ENCODE peak calls at places on chromosomes 1 and 21, in four cellular contexts. One of them, this sample, is unnamed.

GRCh38 chr1:32351859-32352745 is 10.2 kb downstream of the FAM229A start:
- DNase-seq in skeletal muscle cell: no peak
- DNase-seq in posterior vena cava: peak
- DNase-seq in A172: no peak
- DNase-seq in this sample: no peak

GRCh38 chr1:151166506-151166956 is 587 bp downstream of the SCNM1 start:
- DNase-seq in skeletal muscle cell: peak
- DNase-seq in posterior vena cava: no peak
- DNase-seq in A172: peak
- DNase-seq in this sample: peak

GRCh38 chr1:94115254-94115899 is 5.6 kb downstream of the ABCA4 start:
- DNase-seq in skeletal muscle cell: no peak
- DNase-seq in posterior vena cava: no peak
- DNase-seq in A172: no peak
- DNase-seq in this sample: no peak

GRCh38 chr1:221045842-221046831 is 166.9 kb downstream of the HLX start:
- DNase-seq in skeletal muscle cell: no peak
- DNase-seq in posterior vena cava: no peak
- DNase-seq in A172: peak
- DNase-seq in this sample: no peak

GRCh38 chr21:45848805-45849204 is 132.8 kb upstream of the COL6A1 start:
- DNase-seq in skeletal muscle cell: no peak
- DNase-seq in posterior vena cava: no peak
- DNase-seq in A172: no peak
- DNase-seq in this sample: no peak

GRCh38 chr1:65431111-65431705 is 10.7 kb downstream of the LEPR start:
- DNase-seq in skeletal muscle cell: no peak
- DNase-seq in posterior vena cava: no peak
- DNase-seq in A172: peak
- DNase-seq in this sample: no peak

GRCh38 chr1:197771904-197772561 is 3.2 kb downstream of the DENND1B start:
- DNase-seq in skeletal muscle cell: no peak
- DNase-seq in posterior vena cava: no peak
- DNase-seq in A172: no peak
- DNase-seq in this sample: no peak

GRCh38 chr1:27027575-27028250 is 15.1 kb upstream of the TENT5B start:
- DNase-seq in skeletal muscle cell: no peak
- DNase-seq in posterior vena cava: no peak
- DNase-seq in A172: no peak
- DNase-seq in this sample: no peak

GRCh38 chr21:33541105-33541711 is 709 bp downstream of the GART start:
- DNase-seq in skeletal muscle cell: no peak
- DNase-seq in posterior vena cava: no peak
- DNase-seq in A172: peak
- DNase-seq in this sample: no peak

GRCh38 chr1:152009691-152010090 is 16.0 kb upstream of the S100A10 start:
- DNase-seq in skeletal muscle cell: no peak
- DNase-seq in posterior vena cava: no peak
- DNase-seq in A172: no peak
- DNase-seq in this sample: no peak

This sample was measured in RWPE1.